ENCODE peak calls at places on chromosome 9, in six cellular contexts. P is transverse colon, U is heart left ventricle, A is HCT116, Q is stomach, S is lower leg skin. Z is an unnamed sample.
A peak's percentile ranks its signal among the peaks of the same experiment; 100 is the strongest.

GRCh38 chr9:74573792-74574191 is 76.7 kb downstream of the RORB start:
- DNase-seq in P (no peak), U (no peak), A (no peak), Q (no peak), S (no peak), Z (no peak)

GRCh38 chr9:112917987-112918362 is 27.3 kb upstream of the SLC46A2 start:
- DNase-seq in P (no peak), U (no peak), A (no peak), Q (no peak), S (no peak), Z (no peak)

GRCh38 chr9:103430469-103430868 is 435.3 kb downstream of the CYLC2 start:
- DNase-seq in P (no peak), U (no peak), A (no peak), Q (no peak), S (no peak), Z (no peak)

GRCh38 chr9:127586537-127586936 is 25.5 kb upstream of the STXBP1 start:
- DNase-seq in P (peak; percentile 85), U (peak; percentile 82), A (no peak), Q (peak; percentile 87), S (peak; percentile 85), Z (peak; percentile 72)

GRCh38 chr9:128747233-128747632 is 23.3 kb upstream of the ZDHHC12 start:
- DNase-seq in P (no peak), U (no peak), A (no peak), Q (no peak), S (no peak), Z (no peak)

GRCh38 chr9:16530669-16531461 is 339.6 kb downstream of the BNC2 start:
- DNase-seq in P (peak; percentile 22), U (no peak), A (no peak), Q (no peak), S (peak; percentile 41), Z (no peak)

GRCh38 chr9:34392511-34392910 is 15.8 kb upstream of the MYORG start:
- DNase-seq in P (no peak), U (no peak), A (no peak), Q (no peak), S (no peak), Z (no peak)

GRCh38 chr9:124216474-124217176 is 41.1 kb upstream of the NEK6 start:
- DNase-seq in P (peak; percentile 56), U (no peak), A (no peak), Q (peak; percentile 35), S (no peak), Z (no peak)

GRCh38 chr9:74001382-74001781 is 495.8 kb upstream of the RORB start:
- DNase-seq in P (no peak), U (no peak), A (no peak), Q (no peak), S (no peak), Z (no peak)

GRCh38 chr9:8895498-8896224 is 1096.1 kb upstream of the DMAC1 start:
- DNase-seq in P (no peak), U (no peak), A (no peak), Q (no peak), S (no peak), Z (peak; percentile 9)

GRCh38 chr9:123749580-123750202 is 180.2 kb downstream of the DENND1A start:
- DNase-seq in P (no peak), U (no peak), A (no peak), Q (no peak), S (no peak), Z (no peak)

GRCh38 chr9:87718852-87719612 is 6.9 kb upstream of the CTSL start:
- DNase-seq in P (no peak), U (no peak), A (no peak), Q (no peak), S (no peak), Z (no peak)

GRCh38 chr9:114282104-114282485 is 40.8 kb upstream of the ORM1 start:
- DNase-seq in P (no peak), U (peak; percentile 13), A (no peak), Q (no peak), S (no peak), Z (no peak)

GRCh38 chr9:69200071-69200470 is 26.0 kb downstream of the TJP2 start:
- DNase-seq in P (no peak), U (peak; percentile 50), A (no peak), Q (no peak), S (no peak), Z (peak; percentile 57)

GRCh38 chr9:127942152-127943010 is 4.7 kb upstream of the DPM2 start:
- DNase-seq in P (peak; percentile 63), U (peak; percentile 75), A (no peak), Q (peak; percentile 73), S (no peak), Z (peak; percentile 84)

GRCh38 chr9:132163457-132163875 is 1.6 kb downstream of the NTNG2 start:
- DNase-seq in P (no peak), U (no peak), A (no peak), Q (no peak), S (no peak), Z (no peak)

GRCh38 chr9:110078626-110079025 is 129.3 kb downstream of the C9orf152 start:
- DNase-seq in P (no peak), U (no peak), A (no peak), Q (no peak), S (no peak), Z (no peak)

GRCh38 chr9:78644359-78644758 is 347.4 kb downstream of the PSAT1 start:
- DNase-seq in P (no peak), U (no peak), A (no peak), Q (no peak), S (no peak), Z (no peak)

GRCh38 chr9:119337566-119337965 is 31.7 kb downstream of the BRINP1 start:
- DNase-seq in P (no peak), U (no peak), A (no peak), Q (no peak), S (no peak), Z (no peak)

GRCh38 chr9:100186356-100186755 is 87.3 kb downstream of the INVS start:
- DNase-seq in P (no peak), U (no peak), A (no peak), Q (no peak), S (no peak), Z (no peak)

GRCh38 chr9:98168952-98169488 is 23.4 kb downstream of the CORO2A start:
- DNase-seq in P (peak; percentile 63), U (peak; percentile 35), A (no peak), Q (peak; percentile 56), S (no peak), Z (no peak)
- TF ChIP-seq POLR2A in P (no peak), U (no peak), A (no peak), Q (no peak), S (no peak), Z (no peak)

GRCh38 chr9:33044162-33044673 is 19.1 kb downstream of the DNAJA1 start:
- DNase-seq in P (peak; percentile 87), U (peak; percentile 93), A (no peak), Q (peak; percentile 84), S (peak; percentile 87), Z (peak; percentile 82)
- TF ChIP-seq POLR2A in P (peak; percentile 52), U (no peak), A (no peak), Q (no peak), S (no peak), Z (peak; percentile 33)

GRCh38 chr9:117546894-117547293 is 132.0 kb upstream of the ASTN2 start:
- DNase-seq in P (peak; percentile 26), U (no peak), A (no peak), Q (peak; percentile 60), S (no peak), Z (no peak)

GRCh38 chr9:117545846-117546245 is 131.0 kb upstream of the ASTN2 start:
- DNase-seq in P (no peak), U (no peak), A (no peak), Q (no peak), S (no peak), Z (no peak)

GRCh38 chr9:117541192-117541591 is 126.3 kb upstream of the ASTN2 start:
- DNase-seq in P (no peak), U (no peak), A (no peak), Q (no peak), S (no peak), Z (no peak)

GRCh38 chr9:117547321-117547720 is 132.5 kb upstream of the ASTN2 start:
- DNase-seq in P (no peak), U (no peak), A (no peak), Q (no peak), S (no peak), Z (no peak)

DNA sequence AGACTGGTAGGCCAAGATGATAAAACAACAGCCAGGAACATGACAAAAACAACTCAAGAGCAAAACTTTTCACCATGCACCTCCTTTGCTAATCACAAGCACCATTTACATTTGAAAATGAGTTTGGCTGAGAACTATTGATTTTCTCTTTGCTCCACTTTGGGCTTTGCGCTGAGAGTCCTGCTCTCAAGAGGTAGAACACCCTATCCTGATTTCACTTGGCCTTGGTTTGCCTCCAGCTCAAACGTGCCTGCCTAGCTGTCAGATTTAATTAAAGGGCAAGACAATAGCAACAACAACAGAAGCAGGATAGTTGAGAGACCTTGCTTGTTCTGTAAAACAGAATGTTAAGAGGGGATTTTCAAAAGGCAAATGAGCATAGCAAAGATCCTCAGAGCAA is 128.2 kb upstream of the ASTN2 start:
- DNase-seq in P (no peak), U (no peak), A (no peak), Q (no peak), S (no peak), Z (no peak)
- TF ChIP-seq POLR2A in P (no peak), U (no peak), A (no peak), Q (no peak), S (no peak), Z (no peak)

GRCh38 chr9:38621434-38622082 is 1.2 kb upstream of the ANKRD18A start:
- DNase-seq in P (peak; percentile 40), U (no peak), A (no peak), Q (peak; percentile 34), S (no peak), Z (peak; percentile 10)

GRCh38 chr9:38619556-38620447 is 594 bp downstream of the ANKRD18A start:
- DNase-seq in P (peak; percentile 46), U (peak; percentile 28), A (no peak), Q (no peak), S (no peak), Z (no peak)

GRCh38 chr9:38622961-38623360 is 2.6 kb upstream of the ANKRD18A start:
- DNase-seq in P (no peak), U (no peak), A (no peak), Q (no peak), S (no peak), Z (no peak)

GRCh38 chr9:38622083-38622674 is 1.8 kb upstream of the ANKRD18A start:
- DNase-seq in P (peak; percentile 30), U (no peak), A (no peak), Q (no peak), S (no peak), Z (no peak)

DNA sequence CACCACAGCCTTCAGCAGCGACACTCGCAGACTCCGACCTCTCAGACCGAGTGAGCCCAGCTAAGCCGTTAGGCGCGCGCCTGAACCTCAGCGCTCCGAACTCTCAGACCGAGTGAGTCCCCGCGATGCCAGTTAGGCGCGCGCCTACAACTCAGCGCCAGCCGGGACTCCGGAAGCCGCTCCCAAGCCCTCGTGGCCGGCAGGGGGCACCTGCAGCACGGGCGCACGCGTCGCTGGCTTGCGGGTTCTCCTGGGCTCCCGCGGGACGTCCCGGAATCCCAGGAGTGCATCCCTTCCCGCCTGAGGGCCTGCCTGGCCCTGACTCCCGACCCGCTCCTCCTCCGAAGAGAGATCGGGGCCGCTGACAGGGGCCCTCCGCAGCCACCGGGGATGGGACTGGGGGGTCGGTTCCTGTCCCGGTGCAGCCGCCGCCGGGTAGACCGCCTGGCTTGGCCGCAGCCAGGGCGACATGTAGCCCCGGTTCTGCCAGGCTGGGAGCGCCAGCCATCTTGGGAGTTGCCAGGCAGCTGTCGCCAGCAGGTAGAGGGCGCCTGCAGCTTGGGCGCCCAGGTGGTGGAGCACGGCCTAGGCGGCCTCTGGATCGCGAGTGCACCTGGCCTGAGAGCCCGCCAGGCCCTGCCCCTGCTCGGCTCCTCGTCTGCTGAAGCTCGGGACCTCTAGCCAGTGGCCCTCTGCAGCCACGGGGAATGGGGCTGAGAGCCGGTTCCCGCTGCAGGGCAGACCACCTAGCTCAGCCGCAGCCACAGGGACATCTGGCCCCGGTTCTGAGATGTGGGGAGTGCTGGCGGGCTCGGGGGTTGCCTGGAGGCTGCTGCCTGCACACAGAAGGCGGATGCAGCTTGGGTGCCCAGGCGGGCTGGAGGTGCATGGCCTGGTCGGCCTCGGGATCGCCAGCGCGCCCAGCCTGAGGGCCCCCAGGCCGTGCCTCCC is at the start of gene ANKRD18A:
- DNase-seq in P (peak; percentile 90), U (peak; percentile 79), A (peak; percentile 83), Q (peak; percentile 92), S (peak; percentile 31), Z (peak; percentile 78)
- TF ChIP-seq POLR2A in P (peak; percentile 53), U (no peak), A (peak; percentile 41), Q (no peak), S (no peak), Z (no peak)